ENCODE peak calls at places on chromosomes 5 and 9, in five cellular contexts. A, E, B, T and X are unnamed samples.

GRCh38 chr5:72178910-72179815 is 71.9 kb downstream of the MAP1B start:
- DNase-seq in T (peak), E (peak), A (no peak), B (peak), X (peak)

GRCh38 chr5:39772307-39772706 is 347.5 kb upstream of the DAB2 start:
- DNase-seq in T (no peak), A (no peak), E (no peak), B (no peak), X (no peak)

GRCh38 chr9:34158362-34158869 is 20.4 kb upstream of the UBAP1 start:
- DNase-seq in T (no peak), B (no peak), E (no peak), A (no peak), X (no peak)

GRCh38 chr5:134905246-134905996 is 490 bp downstream of the PCBD2 start:
- DNase-seq in T (peak), E (no peak), A (peak), B (peak), X (peak)

GRCh38 chr5:109853362-109853761 is 163.6 kb downstream of the MAN2A1 start:
- DNase-seq in A (no peak), E (no peak), B (no peak), T (no peak), X (no peak)

GRCh38 chr9:22147818-22148573 is 138.9 kb upstream of the CDKN2B start:
- DNase-seq in A (no peak), E (no peak), T (no peak), B (no peak), X (no peak)

GRCh38 chr9:131214457-131214856 is 61.9 kb downstream of the FAM78A start:
- DNase-seq in A (no peak), B (no peak), T (no peak), E (no peak), X (no peak)

GRCh38 chr9:26955222-26955903 is 849 bp upstream of the IFT74 start:
- DNase-seq in T (no peak), A (no peak), E (no peak), B (no peak), X (no peak)

GRCh38 chr9:13424204-13424603 is 144.7 kb upstream of the MPDZ start:
- DNase-seq in A (no peak), B (no peak), E (no peak), T (no peak), X (no peak)

GRCh38 chr5:135308752-135309151 is 90.3 kb downstream of the MACROH2A1 start:
- DNase-seq in A (no peak), T (no peak), B (no peak), E (no peak), X (no peak)

GRCh38 chr9:35816708-35817107 is 1.9 kb upstream of the HINT2 start:
- DNase-seq in T (no peak), A (no peak), B (no peak), E (no peak), X (no peak)

GRCh38 chr9:32841314-32841713 is 58.0 kb downstream of the TMEM215 start:
- DNase-seq in T (no peak), A (no peak), B (no peak), E (no peak), X (no peak)

GRCh38 chr5:153515269-153515668 is 24.8 kb downstream of the GRIA1 start:
- DNase-seq in B (no peak), T (no peak), E (no peak), A (no peak), X (no peak)

GRCh38 chr5:132812949-132813598 is at the start of gene SOWAHA:
- DNase-seq in T (peak), A (no peak), B (no peak), E (no peak), X (no peak)

GRCh38 chr9:109887079-109887478 is 107.1 kb downstream of the PALM2AKAP2 start:
- DNase-seq in A (no peak), T (no peak), B (no peak), E (no peak), X (no peak)

GRCh38 chr9:77498891-77499290 is 149.2 kb downstream of the GNA14 start:
- DNase-seq in E (no peak), A (no peak), B (no peak), T (no peak), X (no peak)

GRCh38 chr9:113794721-113795120 is 81.4 kb upstream of the ZNF618 start:
- DNase-seq in B (no peak), A (peak), T (no peak), E (no peak), X (no peak)

DNA sequence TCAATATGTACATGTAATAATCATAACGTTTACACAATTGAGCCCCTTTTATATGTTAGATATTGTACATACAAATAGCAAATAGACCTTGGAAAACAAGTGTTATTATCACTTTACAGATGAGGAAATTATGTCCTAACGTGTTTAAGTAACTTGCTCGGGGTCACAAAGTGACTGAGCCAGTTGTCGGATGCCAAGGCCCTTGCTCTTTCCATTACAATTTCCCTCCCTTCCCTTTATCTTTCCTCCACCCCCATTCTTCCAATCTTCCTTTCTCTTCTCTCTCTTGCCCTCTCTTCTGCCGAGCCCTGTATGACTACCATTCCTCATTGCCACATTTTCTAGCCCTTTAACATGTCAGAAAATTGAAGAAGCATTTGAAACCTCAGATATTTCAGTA is 34.4 kb upstream of the RAD23B start:
- DNase-seq in B (no peak), T (no peak), E (no peak), A (no peak), X (no peak)
- H3K27ac ChIP-seq in B (no peak), T (no peak), E (no peak), A (no peak), X (no peak)

DNA sequence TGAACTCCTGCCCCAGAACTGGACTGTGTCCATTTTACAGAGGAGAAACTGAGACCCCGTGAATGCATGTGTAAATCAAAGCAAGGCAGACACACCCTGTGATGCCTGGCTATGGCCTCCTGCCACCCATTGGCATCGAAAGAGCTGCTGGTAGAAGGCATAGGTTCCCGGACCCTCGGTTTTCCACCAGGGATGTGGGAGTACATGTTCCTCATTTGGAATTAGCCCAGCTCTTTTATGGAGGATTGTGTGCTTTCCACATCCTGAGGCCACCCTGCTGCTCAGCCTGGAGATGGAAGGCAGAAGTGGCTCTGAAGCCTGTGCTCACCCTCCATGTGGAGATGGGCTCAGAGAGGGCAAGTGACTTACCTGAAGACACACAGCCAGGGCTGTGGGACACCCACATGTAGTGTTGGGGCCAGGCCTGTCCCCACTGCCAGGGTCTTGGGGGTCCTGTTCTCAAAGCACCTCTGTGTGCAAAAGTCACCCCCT is 2.8 kb downstream of the SUSD3 start:
- DNase-seq in A (no peak), T (peak), E (no peak), B (no peak), X (no peak)
- H3K4me3 ChIP-seq in A (peak), T (no peak), E (no peak), B (no peak), X (no peak)

GRCh38 chr9:91784673-91785402 is 165.2 kb downstream of the ROR2 start:
- DNase-seq in T (no peak), A (no peak), B (no peak), E (no peak), X (no peak)

GRCh38 chr9:91783876-91784672 is 166.0 kb downstream of the ROR2 start:
- DNase-seq in B (no peak), A (no peak), T (no peak), E (no peak), X (no peak)

GRCh38 chr9:91782711-91783214 is 167.3 kb downstream of the ROR2 start:
- DNase-seq in T (no peak), B (no peak), A (no peak), E (no peak), X (no peak)

GRCh38 chr9:91781906-91782305 is 168.1 kb downstream of the ROR2 start:
- DNase-seq in A (no peak), B (no peak), T (no peak), E (no peak), X (no peak)

DNA sequence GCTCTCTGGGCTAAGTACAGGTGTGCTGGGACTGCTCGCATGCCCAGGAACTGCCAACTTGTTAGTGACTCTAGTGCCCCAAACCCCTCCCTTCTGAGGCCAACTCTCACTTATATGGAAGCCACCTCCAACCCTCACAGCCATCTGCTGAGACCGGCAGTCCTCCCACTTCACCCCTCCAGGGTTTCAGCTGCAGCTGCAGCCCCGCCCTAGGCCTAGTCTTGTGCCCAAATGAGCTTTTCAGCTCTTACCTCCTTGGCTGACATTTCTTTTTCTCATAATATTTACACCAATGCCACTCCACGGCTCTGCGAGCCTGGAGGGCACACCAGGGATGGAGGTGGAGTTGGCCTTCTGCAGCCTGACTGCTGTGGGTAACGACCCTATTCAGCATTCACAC is 166.6 kb downstream of the ROR2 start:
- DNase-seq in E (no peak), T (no peak), A (no peak), B (no peak), X (no peak)
- H3K27ac ChIP-seq in E (no peak), T (no peak), A (no peak), B (no peak), X (no peak)

GRCh38 chr9:129889936-129890717 is 54.9 kb downstream of the USP20 start:
- DNase-seq in T (no peak), A (peak), E (no peak), B (no peak), X (no peak)
- H3K4me3 ChIP-seq in T (no peak), A (peak), E (no peak), B (no peak), X (no peak)

GRCh38 chr5:53321721-53322120 is 158.7 kb upstream of the FST start:
- DNase-seq in T (no peak), A (no peak), E (no peak), B (no peak), X (no peak)

GRCh38 chr5:53322257-53322656 is 158.2 kb upstream of the FST start:
- DNase-seq in T (no peak), E (no peak), A (no peak), B (no peak), X (no peak)

GRCh38 chr5:53323511-53323910 is 156.9 kb upstream of the FST start:
- DNase-seq in A (no peak), B (no peak), T (no peak), E (no peak), X (no peak)

GRCh38 chr5:53326420-53327153 is 153.8 kb upstream of the FST start:
- DNase-seq in E (no peak), T (no peak), A (no peak), B (no peak), X (no peak)

DNA sequence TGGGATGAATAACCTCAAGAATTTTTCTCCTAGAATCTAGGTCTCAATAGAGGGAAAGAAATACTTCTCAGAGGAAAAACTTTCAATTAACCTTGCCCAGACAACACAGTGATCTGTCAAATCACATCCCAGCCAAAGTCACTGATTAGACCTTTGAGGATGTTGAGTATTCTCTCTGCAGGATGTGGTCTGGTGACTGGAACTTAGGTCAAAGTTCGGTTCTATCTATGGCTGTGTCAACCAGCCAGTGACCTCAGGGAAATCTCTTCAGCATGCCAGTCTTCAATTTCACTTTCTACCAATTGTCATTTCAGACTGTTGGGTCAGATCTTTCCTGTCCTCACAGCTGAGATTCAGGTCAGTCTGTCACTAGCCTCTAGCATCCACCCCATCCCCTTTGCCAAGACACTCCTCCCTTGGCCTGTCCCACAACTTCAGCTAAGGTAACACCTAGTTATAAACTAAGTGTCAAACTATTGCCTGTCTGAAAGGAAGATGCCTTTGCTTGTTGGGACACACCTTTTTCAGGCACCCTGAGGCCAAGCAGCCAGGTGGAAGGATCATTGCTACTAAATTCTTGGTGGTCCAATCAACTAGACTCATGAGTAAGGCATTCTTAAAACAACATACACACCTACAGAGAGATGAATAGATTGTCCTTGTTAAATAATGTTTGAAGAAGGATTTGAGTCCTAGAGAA is 156.3 kb upstream of the FST start:
- DNase-seq in T (no peak), E (no peak), A (no peak), B (no peak), X (no peak)
- H3K27ac ChIP-seq in T (no peak), E (no peak), A (no peak), B (no peak), X (no peak)

GRCh38 chr9:124939944-124940343 is 939 bp downstream of the GOLGA1 start:
- DNase-seq in E (no peak), A (no peak), B (no peak), T (no peak), X (no peak)
- H3K4me3 ChIP-seq in E (peak), A (peak), B (peak), T (peak), X (peak)

GRCh38 chr5:126395198-126395597 is 28.0 kb upstream of the GRAMD2B start:
- DNase-seq in A (no peak), B (no peak), E (no peak), T (no peak), X (no peak)
- H3K27ac ChIP-seq in A (no peak), B (no peak), E (no peak), T (no peak), X (no peak)